ENCODE peak calls at places on chromosomes 7 and 10, in seven cellular contexts. N is AG04449, C is hepatocyte, Q is cardiac muscle cell, X is ascending aorta, F is AG09319, W is AG04450. J is an unnamed sample.

GRCh38 chr7:130865408-130866236 is 131.6 kb upstream of the KLF14 start:
- DNase-seq in N (no peak), C (peak; percentile 58), Q (peak; percentile 71), X (no peak), F (no peak), W (no peak), J (no peak)

GRCh38 chr10:44911081-44911540 is at the start of gene TMEM72:
- DNase-seq in N (no peak), C (peak; percentile 79), Q (peak; percentile 80), X (no peak), F (no peak), W (no peak), J (no peak)

GRCh38 chr10:89207801-89208551 is 859 bp upstream of the CH25H start:
- DNase-seq in N (no peak), C (peak; percentile 26), Q (peak; percentile 25), X (peak; percentile 78), F (no peak), W (no peak), J (peak; percentile 48)

GRCh38 chr10:109393425-109393824 is 529.9 kb downstream of the XPNPEP1 start:
- DNase-seq in N (no peak), C (peak; percentile 8), Q (no peak), X (no peak), F (no peak), W (no peak), J (no peak)

GRCh38 chr7:128398016-128398840 is 11.6 kb downstream of the IMPDH1 start:
- DNase-seq in N (no peak), C (peak; percentile 69), Q (peak; percentile 70), X (no peak), F (no peak), W (no peak), J (peak; percentile 69)

GRCh38 chr7:133941496-133941895 is 185.6 kb upstream of the LRGUK start:
- DNase-seq in N (peak; percentile 87), C (no peak), Q (no peak), X (no peak), F (no peak), W (peak; percentile 15), J (no peak)

GRCh38 chr7:47737606-47738005 is 155.7 kb upstream of the TNS3 start:
- DNase-seq in N (no peak), C (no peak), Q (no peak), X (no peak), F (no peak), W (no peak), J (no peak)

GRCh38 chr7:112421666-112422486 is 28.4 kb upstream of the IFRD1 start:
- DNase-seq in N (no peak), C (no peak), Q (no peak), X (no peak), F (no peak), W (no peak), J (no peak)

GRCh38 chr10:25017247-25017590 is 807 bp downstream of the THNSL1 start:
- DNase-seq in N (no peak), C (peak; percentile 24), Q (peak; percentile 23), X (peak; percentile 63), F (no peak), W (no peak), J (peak; percentile 34)

GRCh38 chr10:1654247-1654646 is 83.1 kb downstream of the ADARB2 start:
- DNase-seq in N (no peak), C (no peak), Q (no peak), X (no peak), F (no peak), W (no peak), J (no peak)

GRCh38 chr7:16668049-16668858 is 22.3 kb downstream of the BZW2 start:
- DNase-seq in N (peak; percentile 99), C (peak; percentile 91), Q (no peak), X (peak; percentile 77), F (peak; percentile 96), W (peak; percentile 95), J (no peak)

GRCh38 chr10:125762692-125763648 is 12.7 kb downstream of the MMP21 start:
- DNase-seq in N (no peak), C (no peak), Q (no peak), X (no peak), F (no peak), W (no peak), J (no peak)

GRCh38 chr7:21318190-21318915 is 109.5 kb upstream of the SP4 start:
- DNase-seq in N (no peak), C (no peak), Q (no peak), X (no peak), F (no peak), W (no peak), J (no peak)

GRCh38 chr10:58817499-58817898 is 304.8 kb downstream of the BICC1 start:
- DNase-seq in N (no peak), C (no peak), Q (peak; percentile 68), X (no peak), F (no peak), W (no peak), J (no peak)

GRCh38 chr10:80454526-80455460 is 683 bp downstream of the TSPAN14 start:
- DNase-seq in N (no peak), C (peak; percentile 67), Q (peak; percentile 69), X (no peak), F (no peak), W (no peak), J (peak; percentile 63)

GRCh38 chr10:103493911-103494877 is 689 bp downstream of the NEURL1 start:
- DNase-seq in N (no peak), C (peak; percentile 41), Q (peak; percentile 30), X (no peak), F (no peak), W (no peak), J (peak; percentile 48)

GRCh38 chr10:125554016-125554703 is 128.8 kb downstream of the TEX36 start:
- DNase-seq in N (no peak), C (no peak), Q (no peak), X (no peak), F (no peak), W (no peak), J (no peak)

DNA sequence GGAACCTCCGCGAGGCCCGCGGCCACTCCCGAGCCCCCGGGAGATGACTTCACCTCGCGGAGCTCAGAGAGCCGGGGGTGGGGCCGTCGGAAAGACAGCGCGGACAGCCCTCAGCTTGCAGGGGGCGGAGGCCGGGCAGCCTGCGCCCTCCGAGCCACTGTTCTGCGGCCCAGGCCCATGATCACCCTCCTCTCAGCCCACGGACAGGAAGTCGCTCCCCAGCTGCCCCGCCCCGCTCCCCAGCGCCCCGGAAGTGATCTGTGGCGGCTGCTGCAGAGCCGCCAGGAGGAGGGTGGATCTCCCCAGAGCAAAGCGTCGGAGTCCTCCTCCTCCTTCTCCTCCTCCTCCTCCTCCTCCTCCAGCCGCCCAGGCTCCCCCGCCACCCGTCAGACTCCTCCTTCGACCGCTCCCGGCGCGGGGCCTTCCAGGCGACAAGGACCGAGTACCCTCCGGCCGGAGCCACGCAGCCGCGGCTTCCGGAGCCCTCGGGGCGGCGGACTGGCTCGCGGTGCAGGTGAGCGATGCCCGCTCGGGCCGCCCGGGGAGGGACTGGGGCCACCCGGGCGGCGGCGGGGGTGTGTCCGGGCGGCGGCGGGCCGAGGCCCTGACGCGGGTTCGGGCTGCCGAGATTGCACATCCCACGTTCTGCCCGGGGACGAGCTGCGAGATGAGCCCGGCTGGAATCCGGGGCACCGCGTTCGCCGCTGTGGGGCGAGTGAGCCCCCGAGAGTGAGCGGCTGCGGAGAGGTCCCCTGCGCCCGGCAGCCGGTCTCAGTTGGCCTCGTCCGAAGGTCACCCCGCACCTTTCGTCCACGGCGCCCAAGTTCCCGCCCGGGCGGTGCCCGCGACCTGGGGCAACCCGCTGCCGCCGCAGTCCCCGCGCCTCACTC is at the start of gene RALA:
- DNase-seq in N (peak; percentile 55), C (peak; percentile 96), Q (peak; percentile 93), X (peak; percentile 94), F (peak; percentile 91), W (peak; percentile 85), J (peak; percentile 96)
- TF ChIP-seq CTCF in N (no peak), C (no peak), Q (no peak), X (no peak), F (no peak), W (no peak), J (no peak)

DNA sequence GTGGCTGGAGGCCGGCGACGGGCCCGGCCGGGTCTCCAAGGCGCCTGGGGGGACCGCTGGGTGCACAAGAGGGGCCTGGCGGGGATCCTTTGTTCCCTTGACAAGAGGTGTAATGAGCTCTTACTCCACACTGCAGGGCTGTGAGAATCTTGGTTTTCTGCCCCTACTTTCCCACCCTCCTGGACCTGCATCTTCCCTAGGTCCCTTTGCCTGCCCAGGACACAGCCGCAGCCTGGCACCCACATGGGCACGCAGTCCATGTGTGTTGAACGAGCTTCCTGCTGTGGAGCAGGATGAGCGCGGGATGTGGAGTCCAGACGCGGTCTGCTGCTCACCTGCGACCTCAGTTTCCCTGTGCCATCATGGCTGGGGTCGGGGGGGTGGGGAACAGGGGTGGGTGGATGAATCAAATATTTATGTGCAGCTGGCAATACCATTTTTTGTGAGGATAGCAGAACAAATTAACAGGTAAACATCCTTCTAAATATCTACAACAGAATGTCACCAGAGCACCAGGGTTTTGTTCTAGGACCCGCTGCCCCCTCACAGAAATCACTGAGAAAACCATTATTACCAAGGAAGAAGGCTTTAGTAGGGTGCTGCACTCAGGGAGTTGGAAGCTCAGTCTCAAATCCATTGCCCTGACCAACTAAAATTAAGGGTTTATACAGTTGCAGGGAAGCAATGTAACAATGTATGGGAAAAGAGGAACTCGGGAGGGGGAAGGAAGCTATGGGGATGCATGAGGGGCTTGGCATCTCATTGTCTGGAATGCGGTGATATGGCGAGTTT is 474 bp upstream of the NSMCE4A start:
- DNase-seq in N (no peak), C (no peak), Q (no peak), X (no peak), F (no peak), W (no peak), J (no peak)
- TF ChIP-seq CTCF in N (no peak), C (peak; percentile 70), Q (no peak), X (no peak), F (no peak), W (no peak), J (peak; percentile 95)

DNA sequence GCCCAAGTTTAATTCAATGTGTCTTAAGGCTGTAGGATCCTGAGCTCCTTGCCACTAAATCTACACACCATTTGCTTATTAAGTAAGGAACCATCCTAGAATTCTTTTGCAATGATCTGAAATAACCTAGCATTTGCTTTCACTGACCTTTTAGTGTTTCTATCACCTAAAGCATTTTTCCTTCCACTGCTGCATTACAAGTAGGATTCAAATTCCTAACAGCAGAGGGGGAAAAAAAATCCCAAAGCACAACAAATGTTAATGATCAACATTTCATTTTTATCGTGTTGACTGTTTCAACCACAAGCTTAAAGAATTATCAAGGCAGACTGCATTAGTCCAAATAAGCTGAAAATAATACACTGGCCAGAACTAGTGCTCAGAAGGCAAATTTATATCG is 174.7 kb upstream of the TCF7L2 start:
- DNase-seq in N (no peak), C (no peak), Q (no peak), X (no peak), F (no peak), W (no peak), J (no peak)
- TF ChIP-seq CTCF in N (peak; percentile 30), C (peak; percentile 48), Q (peak; percentile 33), X (no peak), F (peak; percentile 52), W (peak; percentile 58), J (no peak)

DNA sequence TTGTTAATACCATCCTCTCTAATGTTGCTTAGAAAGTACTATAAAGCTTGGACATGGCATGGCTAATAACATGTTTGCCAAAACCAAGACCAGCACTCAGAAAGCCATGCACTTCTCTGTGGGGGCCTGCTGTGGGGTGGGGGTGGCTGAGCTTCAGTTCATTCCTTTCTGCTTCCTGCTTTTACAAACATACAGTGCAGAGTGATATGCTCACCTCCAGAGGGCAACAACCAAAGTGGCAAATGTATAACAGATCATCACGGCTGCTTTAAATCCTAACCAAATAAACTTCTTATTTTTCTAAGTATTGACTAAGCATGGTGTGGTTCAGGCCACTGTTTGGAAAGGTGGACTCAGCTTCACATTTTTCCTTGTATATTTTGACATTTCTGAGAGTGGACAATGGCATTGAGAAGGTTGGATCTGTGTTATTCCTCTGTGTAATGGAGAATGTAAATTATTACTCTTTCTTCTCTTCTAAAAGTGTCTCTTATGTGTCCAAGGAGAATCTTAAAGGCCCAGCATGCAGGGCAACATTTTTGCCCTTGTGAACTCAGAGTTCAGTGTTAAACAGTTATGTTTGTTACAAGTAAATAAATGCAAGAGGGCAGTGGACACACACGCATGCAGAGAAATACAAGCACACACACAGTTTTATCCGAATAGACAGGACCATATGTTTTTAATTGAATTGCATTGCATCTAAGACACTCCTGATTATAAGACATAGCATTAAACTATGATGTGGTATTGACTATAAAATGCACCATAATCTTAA is 186.1 kb downstream of the HERPUD2 start:
- DNase-seq in N (no peak), C (peak; percentile 10), Q (no peak), X (no peak), F (no peak), W (no peak), J (no peak)
- TF ChIP-seq CTCF in N (no peak), C (peak; percentile 26), Q (no peak), X (no peak), F (no peak), W (no peak), J (no peak)